ENCODE peak calls at places on chromosomes 16 and 17, in four cellular contexts. L, Y, P and D are unnamed samples.

GRCh38 chr17:28404007-28404406 is 2.0 kb downstream of the SLC46A1 start:
- DNase-seq in L (no peak), P (no peak), Y (no peak), D (no peak)

GRCh38 chr16:83981799-83982198 is 13.8 kb downstream of the NECAB2 start:
- DNase-seq in L (no peak), P (no peak), Y (no peak), D (no peak)

GRCh38 chr16:89924298-89924924 is 1.3 kb downstream of the TUBB3 start:
- DNase-seq in L (no peak), P (no peak), Y (peak; percentile 68), D (no peak)

GRCh38 chr17:31339906-31340661 is 18.7 kb upstream of the EVI2A start:
- DNase-seq in P (peak; percentile 80), L (no peak), Y (peak; percentile 79), D (no peak)

GRCh38 chr17:37160940-37161339 is 212.2 kb downstream of the AATF start:
- DNase-seq in P (peak; percentile 63), L (no peak), Y (peak; percentile 57), D (no peak)

GRCh38 chr17:38459556-38459955 is 31.3 kb downstream of the ARHGAP23 start:
- DNase-seq in Y (no peak), P (no peak), L (no peak), D (no peak)

GRCh38 chr17:11514565-11514964 is 83.7 kb upstream of the DNAH9 start:
- DNase-seq in Y (no peak), P (no peak), L (no peak), D (no peak)

GRCh38 chr17:79033741-79034501 is 10.0 kb downstream of the C1QTNF1 start:
- DNase-seq in Y (peak; percentile 56), P (no peak), L (no peak), D (no peak)

GRCh38 chr16:11354733-11355574 is 9.7 kb downstream of the RMI2 start:
- DNase-seq in P (no peak), L (no peak), Y (peak; percentile 94), D (no peak)
- TF ChIP-seq CTCF in P (no peak), L (no peak), Y (no peak), D (no peak)

GRCh38 chr17:44745301-44745700 is 13.5 kb upstream of the ADAM11 start:
- DNase-seq in P (no peak), Y (no peak), L (no peak), D (no peak)
- TF ChIP-seq CTCF in P (no peak), Y (no peak), L (no peak), D (no peak)

DNA sequence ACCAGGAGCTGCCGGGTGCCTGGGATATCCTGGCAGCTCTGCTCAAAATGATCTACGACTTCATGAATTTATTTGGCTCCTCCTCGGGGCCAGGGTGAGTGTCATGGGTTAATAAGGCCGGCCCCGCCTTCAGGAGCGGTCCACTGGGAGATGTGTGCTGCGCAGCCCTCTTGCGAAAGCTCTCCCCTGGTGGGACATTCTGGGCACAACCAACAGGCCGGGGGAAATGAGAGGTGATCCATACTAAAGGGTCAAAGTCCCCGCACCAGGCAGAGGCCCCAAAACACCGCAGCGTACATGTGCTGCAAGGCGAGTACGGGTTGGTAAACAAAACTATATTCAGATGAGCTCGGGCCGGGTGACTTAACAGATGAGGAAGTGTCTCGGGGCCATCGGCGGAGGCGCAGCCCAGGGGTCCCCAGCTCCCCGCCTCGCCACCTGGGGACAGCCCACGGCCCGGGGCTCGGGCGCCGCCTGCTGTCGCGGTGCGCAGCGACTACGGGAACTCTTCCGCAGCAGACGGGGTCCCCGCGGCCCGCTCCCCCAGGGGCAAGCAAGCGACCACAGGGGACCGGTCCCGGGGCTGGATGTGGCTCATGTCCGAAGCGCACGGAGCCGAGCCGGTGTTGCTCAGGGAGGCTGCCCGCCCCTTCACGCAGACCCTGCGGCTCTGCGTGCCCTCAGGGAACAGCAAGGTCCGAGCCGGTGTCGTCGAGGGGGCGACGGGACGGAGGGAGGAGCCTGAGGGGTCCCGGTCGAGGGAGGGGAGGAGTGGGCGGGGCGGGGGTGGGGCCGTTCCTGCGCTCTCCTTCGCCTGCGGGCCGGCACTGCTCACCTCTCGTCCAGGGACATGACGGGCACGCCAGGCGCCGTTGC is at the start of gene RAB37:
- DNase-seq in L (no peak), P (no peak), Y (no peak), D (no peak)
- TF ChIP-seq CTCF in L (peak; percentile 46), P (peak; percentile 55), Y (no peak), D (peak; percentile 49)

GRCh38 chr16:57938936-57939871 is 31.7 kb downstream of the CNGB1 start:
- DNase-seq in L (peak; percentile 32), P (peak; percentile 63), Y (peak; percentile 65), D (no peak)
- TF ChIP-seq CTCF in L (no peak), P (peak; percentile 31), Y (peak; percentile 8), D (no peak)

GRCh38 chr16:85525464-85526117 is 87.5 kb upstream of the GSE1 start:
- DNase-seq in P (no peak), Y (no peak), L (no peak), D (no peak)
- TF ChIP-seq CTCF in P (no peak), Y (no peak), L (no peak), D (no peak)

DNA sequence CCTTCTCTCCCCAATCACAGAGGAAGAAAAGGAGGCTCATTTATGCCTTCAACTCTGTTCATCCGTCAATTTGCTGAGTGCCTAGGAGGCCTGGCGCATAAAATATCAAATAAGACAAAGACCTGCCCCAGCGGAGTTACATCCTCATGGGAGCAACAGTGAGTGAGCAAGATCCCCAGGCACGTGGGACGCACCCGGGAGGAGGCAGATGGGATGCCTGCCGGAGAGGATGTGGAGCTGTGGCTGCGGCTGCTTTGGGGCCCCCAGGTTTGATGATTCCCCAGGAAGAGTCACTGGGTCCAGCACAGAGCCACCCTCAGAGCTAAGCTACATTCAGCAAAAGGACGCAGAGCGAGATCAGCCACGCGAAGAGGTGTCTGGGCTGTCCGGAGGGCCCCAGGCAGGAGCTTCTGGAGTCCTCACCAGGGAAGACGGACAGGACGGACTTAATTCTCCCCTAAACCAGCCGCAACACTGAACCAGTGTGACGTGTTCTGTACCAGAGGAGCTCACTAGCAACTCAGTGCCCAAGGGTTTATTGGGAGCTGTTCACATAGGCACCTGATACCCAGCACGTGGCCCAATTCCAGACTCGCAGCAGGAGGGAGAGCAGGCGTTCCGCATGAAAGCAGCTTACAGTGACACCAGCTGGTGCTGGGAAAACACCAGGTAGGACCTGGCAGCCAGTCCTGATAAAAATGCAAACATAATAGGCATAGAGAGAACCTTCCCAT is 11.2 kb downstream of the CA5A start:
- DNase-seq in P (no peak), L (no peak), Y (no peak), D (no peak)
- TF ChIP-seq CTCF in P (no peak), L (no peak), Y (no peak), D (no peak)

GRCh38 chr16:6643083-6643686 is 689.5 kb upstream of the RBFOX1 start:
- DNase-seq in L (peak; percentile 85), Y (peak; percentile 59), P (peak; percentile 9), D (no peak)
- TF ChIP-seq CTCF in L (peak; percentile 84), Y (peak; percentile 77), P (peak; percentile 89), D (peak; percentile 92)

GRCh38 chr16:2090481-2090797 is 42.7 kb downstream of the TSC2 start:
- DNase-seq in P (no peak), Y (no peak), L (no peak), D (no peak)

GRCh38 chr16:2091722-2092620 is 43.7 kb downstream of the PKD1 start:
- DNase-seq in P (no peak), Y (no peak), L (no peak), D (no peak)

GRCh38 chr16:2093793-2094192 is 41.9 kb downstream of the PKD1 start:
- DNase-seq in L (no peak), Y (no peak), P (no peak), D (no peak)

GRCh38 chr16:2090819-2091721 is 43.3 kb downstream of the TSC2 start:
- DNase-seq in Y (peak; percentile 54), P (no peak), L (peak; percentile 36), D (peak; percentile 93)

GRCh38 chr16:2092866-2093265 is 42.8 kb downstream of the PKD1 start:
- DNase-seq in L (no peak), P (no peak), Y (no peak), D (no peak)
- TF ChIP-seq CTCF in L (no peak), P (no peak), Y (no peak), D (no peak)